ENCODE peak calls at places on chromosomes 6 and 20, in nine cellular contexts. One of them, this sample, is unnamed.

GRCh38 chr20:53677447-53678314 is 84.0 kb upstream of the ZNF217 start:
- DNase-seq in brain microvascular endothelial cell: no peak
- DNase-seq in transverse colon: peak; percentile 64
- DNase-seq in heart right ventricle: peak; percentile 38
- DNase-seq in tibial artery: peak; percentile 45
- DNase-seq in GM23338: peak; percentile 52
- DNase-seq in dorsolateral prefrontal cortex: no peak
- DNase-seq in endodermal cell: peak; percentile 71
- DNase-seq in left ventricle myocardium inferior: peak; percentile 32
- DNase-seq in this sample: no peak

GRCh38 chr6:5851261-5851757 is 155.4 kb downstream of the NRN1 start:
- DNase-seq in brain microvascular endothelial cell: peak; percentile 34
- DNase-seq in transverse colon: peak; percentile 66
- DNase-seq in heart right ventricle: peak; percentile 41
- DNase-seq in tibial artery: no peak
- DNase-seq in GM23338: peak; percentile 91
- DNase-seq in dorsolateral prefrontal cortex: peak; percentile 77
- DNase-seq in endodermal cell: peak; percentile 93
- DNase-seq in left ventricle myocardium inferior: peak; percentile 35
- DNase-seq in this sample: no peak

GRCh38 chr6:69279805-69280204 is 517.0 kb downstream of the LMBRD1 start:
- DNase-seq in brain microvascular endothelial cell: no peak
- DNase-seq in transverse colon: no peak
- DNase-seq in heart right ventricle: no peak
- DNase-seq in tibial artery: no peak
- DNase-seq in GM23338: peak; percentile 23
- DNase-seq in dorsolateral prefrontal cortex: peak; percentile 70
- DNase-seq in endodermal cell: peak; percentile 58
- DNase-seq in left ventricle myocardium inferior: peak; percentile 17
- DNase-seq in this sample: no peak

GRCh38 chr6:11762782-11763459 is 15.7 kb downstream of the ADTRP start:
- DNase-seq in brain microvascular endothelial cell: peak; percentile 31
- DNase-seq in transverse colon: no peak
- DNase-seq in heart right ventricle: no peak
- DNase-seq in tibial artery: no peak
- DNase-seq in GM23338: no peak
- DNase-seq in dorsolateral prefrontal cortex: no peak
- DNase-seq in endodermal cell: no peak
- DNase-seq in left ventricle myocardium inferior: no peak
- DNase-seq in this sample: no peak

GRCh38 chr6:147418523-147418922 is 90.0 kb upstream of the SAMD5 start:
- DNase-seq in brain microvascular endothelial cell: no peak
- DNase-seq in transverse colon: no peak
- DNase-seq in heart right ventricle: no peak
- DNase-seq in tibial artery: no peak
- DNase-seq in GM23338: no peak
- DNase-seq in dorsolateral prefrontal cortex: no peak
- DNase-seq in endodermal cell: no peak
- DNase-seq in left ventricle myocardium inferior: no peak
- DNase-seq in this sample: no peak

GRCh38 chr20:37436527-37436926 is 84.5 kb upstream of the NNAT start:
- DNase-seq in brain microvascular endothelial cell: no peak
- DNase-seq in transverse colon: no peak
- DNase-seq in heart right ventricle: no peak
- DNase-seq in tibial artery: no peak
- DNase-seq in GM23338: no peak
- DNase-seq in dorsolateral prefrontal cortex: no peak
- DNase-seq in endodermal cell: no peak
- DNase-seq in left ventricle myocardium inferior: no peak
- DNase-seq in this sample: no peak

GRCh38 chr20:2752631-2753455 is 47.6 kb downstream of the CPXM1 start:
- DNase-seq in brain microvascular endothelial cell: no peak
- DNase-seq in transverse colon: peak; percentile 38
- DNase-seq in heart right ventricle: no peak
- DNase-seq in tibial artery: no peak
- DNase-seq in GM23338: peak; percentile 91
- DNase-seq in dorsolateral prefrontal cortex: no peak
- DNase-seq in endodermal cell: peak; percentile 91
- DNase-seq in left ventricle myocardium inferior: no peak
- DNase-seq in this sample: no peak

GRCh38 chr6:109760208-109760607 is 69.1 kb downstream of the FIG4 start:
- DNase-seq in brain microvascular endothelial cell: no peak
- DNase-seq in transverse colon: no peak
- DNase-seq in heart right ventricle: no peak
- DNase-seq in tibial artery: no peak
- DNase-seq in GM23338: no peak
- DNase-seq in dorsolateral prefrontal cortex: no peak
- DNase-seq in endodermal cell: no peak
- DNase-seq in left ventricle myocardium inferior: no peak
- DNase-seq in this sample: no peak

GRCh38 chr20:62170536-62170935 is 12.3 kb upstream of the MTG2 start:
- DNase-seq in brain microvascular endothelial cell: no peak
- DNase-seq in transverse colon: no peak
- DNase-seq in heart right ventricle: no peak
- DNase-seq in tibial artery: no peak
- DNase-seq in GM23338: no peak
- DNase-seq in dorsolateral prefrontal cortex: no peak
- DNase-seq in endodermal cell: no peak
- DNase-seq in left ventricle myocardium inferior: no peak
- DNase-seq in this sample: no peak

GRCh38 chr6:85864453-85865401 is 222.0 kb upstream of the SYNCRIP start:
- DNase-seq in brain microvascular endothelial cell: no peak
- DNase-seq in transverse colon: no peak
- DNase-seq in heart right ventricle: no peak
- DNase-seq in tibial artery: no peak
- DNase-seq in GM23338: no peak
- DNase-seq in dorsolateral prefrontal cortex: peak; percentile 33
- DNase-seq in endodermal cell: no peak
- DNase-seq in left ventricle myocardium inferior: no peak
- DNase-seq in this sample: no peak

GRCh38 chr6:153790881-153791473 is 248.1 kb upstream of the OPRM1 start:
- DNase-seq in brain microvascular endothelial cell: peak; percentile 30
- DNase-seq in transverse colon: no peak
- DNase-seq in heart right ventricle: no peak
- DNase-seq in tibial artery: peak; percentile 44
- DNase-seq in GM23338: peak; percentile 68
- DNase-seq in dorsolateral prefrontal cortex: no peak
- DNase-seq in endodermal cell: peak; percentile 71
- DNase-seq in left ventricle myocardium inferior: no peak
- DNase-seq in this sample: no peak

DNA sequence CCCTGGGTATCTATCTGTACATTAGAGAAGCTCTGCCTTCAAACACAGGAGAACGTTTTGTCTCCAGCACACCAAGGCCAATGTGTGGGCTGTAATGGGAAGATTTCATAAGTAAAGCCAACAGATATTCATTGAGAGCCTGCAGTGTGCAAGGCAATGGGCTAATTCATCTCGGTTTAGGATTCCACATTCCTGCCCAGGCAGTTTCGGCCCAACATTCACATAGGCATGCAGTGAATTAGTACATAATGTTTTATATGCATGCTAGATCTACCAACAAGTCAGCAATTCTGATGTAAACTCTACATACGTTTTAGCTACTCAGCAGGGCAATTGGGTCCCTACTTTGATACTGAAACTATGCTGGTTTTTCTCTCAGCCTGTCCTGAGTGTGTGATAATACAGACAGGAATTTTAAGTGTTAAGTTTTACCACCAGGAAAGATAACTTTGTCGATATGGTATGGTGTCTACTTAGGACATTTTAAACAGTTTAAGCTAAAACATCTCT is 46.9 kb upstream of the NAA20 start:
- DNase-seq in brain microvascular endothelial cell: no peak
- DNase-seq in transverse colon: no peak
- DNase-seq in heart right ventricle: no peak
- DNase-seq in tibial artery: no peak
- DNase-seq in GM23338: no peak
- DNase-seq in dorsolateral prefrontal cortex: no peak
- DNase-seq in endodermal cell: no peak
- DNase-seq in left ventricle myocardium inferior: no peak
- DNase-seq in this sample: no peak
- H3K27ac ChIP-seq in brain microvascular endothelial cell: no peak overlapping the region
- H3K27ac ChIP-seq in transverse colon: no peak overlapping the region
- H3K27ac ChIP-seq in heart right ventricle: peak overlapping the region; percentile 32
- H3K27ac ChIP-seq in tibial artery: no peak overlapping the region
- H3K27ac ChIP-seq in GM23338: no peak overlapping the region
- H3K27ac ChIP-seq in dorsolateral prefrontal cortex: peak overlapping the region; percentile 74
- H3K27ac ChIP-seq in endodermal cell: no peak overlapping the region
- H3K27ac ChIP-seq in left ventricle myocardium inferior: peak overlapping the region; percentile 56
- H3K27ac ChIP-seq in this sample: peak overlapping the region; percentile 33

GRCh38 chr6:39189915-39190544 is 39.2 kb downstream of the KCNK5 start:
- DNase-seq in brain microvascular endothelial cell: peak; percentile 12
- DNase-seq in transverse colon: peak; percentile 72
- DNase-seq in heart right ventricle: no peak
- DNase-seq in tibial artery: peak; percentile 48
- DNase-seq in GM23338: peak; percentile 88
- DNase-seq in dorsolateral prefrontal cortex: no peak
- DNase-seq in endodermal cell: peak; percentile 92
- DNase-seq in left ventricle myocardium inferior: peak; percentile 25
- DNase-seq in this sample: no peak
- TF ChIP-seq CTCF in brain microvascular endothelial cell: peak; percentile 66
- TF ChIP-seq CTCF in transverse colon: peak; percentile 73
- TF ChIP-seq CTCF in heart right ventricle: peak; percentile 30
- TF ChIP-seq CTCF in tibial artery: no peak
- TF ChIP-seq CTCF in GM23338: peak; percentile 84
- TF ChIP-seq CTCF in dorsolateral prefrontal cortex: peak; percentile 12
- TF ChIP-seq CTCF in endodermal cell: peak; percentile 83
- TF ChIP-seq CTCF in left ventricle myocardium inferior: peak; percentile 58
- TF ChIP-seq CTCF in this sample: peak; percentile 30

GRCh38 chr6:41643899-41644269 is 5.6 kb downstream of the MDFI start:
- DNase-seq in brain microvascular endothelial cell: no peak
- DNase-seq in transverse colon: no peak
- DNase-seq in heart right ventricle: no peak
- DNase-seq in tibial artery: no peak
- DNase-seq in GM23338: no peak
- DNase-seq in dorsolateral prefrontal cortex: no peak
- DNase-seq in endodermal cell: peak; percentile 37
- DNase-seq in left ventricle myocardium inferior: no peak
- DNase-seq in this sample: no peak

GRCh38 chr6:41642960-41643898 is 5.0 kb downstream of the MDFI start:
- DNase-seq in brain microvascular endothelial cell: no peak
- DNase-seq in transverse colon: no peak
- DNase-seq in heart right ventricle: no peak
- DNase-seq in tibial artery: no peak
- DNase-seq in GM23338: no peak
- DNase-seq in dorsolateral prefrontal cortex: no peak
- DNase-seq in endodermal cell: peak; percentile 49
- DNase-seq in left ventricle myocardium inferior: no peak
- DNase-seq in this sample: no peak

GRCh38 chr6:41640436-41640835 is 2.2 kb downstream of the MDFI start:
- DNase-seq in brain microvascular endothelial cell: no peak
- DNase-seq in transverse colon: no peak
- DNase-seq in heart right ventricle: no peak
- DNase-seq in tibial artery: no peak
- DNase-seq in GM23338: no peak
- DNase-seq in dorsolateral prefrontal cortex: no peak
- DNase-seq in endodermal cell: peak; percentile 52
- DNase-seq in left ventricle myocardium inferior: no peak
- DNase-seq in this sample: no peak

GRCh38 chr6:41641352-41641925 is 3.2 kb downstream of the MDFI start:
- DNase-seq in brain microvascular endothelial cell: no peak
- DNase-seq in transverse colon: no peak
- DNase-seq in heart right ventricle: no peak
- DNase-seq in tibial artery: no peak
- DNase-seq in GM23338: no peak
- DNase-seq in dorsolateral prefrontal cortex: no peak
- DNase-seq in endodermal cell: no peak
- DNase-seq in left ventricle myocardium inferior: no peak
- DNase-seq in this sample: no peak

DNA sequence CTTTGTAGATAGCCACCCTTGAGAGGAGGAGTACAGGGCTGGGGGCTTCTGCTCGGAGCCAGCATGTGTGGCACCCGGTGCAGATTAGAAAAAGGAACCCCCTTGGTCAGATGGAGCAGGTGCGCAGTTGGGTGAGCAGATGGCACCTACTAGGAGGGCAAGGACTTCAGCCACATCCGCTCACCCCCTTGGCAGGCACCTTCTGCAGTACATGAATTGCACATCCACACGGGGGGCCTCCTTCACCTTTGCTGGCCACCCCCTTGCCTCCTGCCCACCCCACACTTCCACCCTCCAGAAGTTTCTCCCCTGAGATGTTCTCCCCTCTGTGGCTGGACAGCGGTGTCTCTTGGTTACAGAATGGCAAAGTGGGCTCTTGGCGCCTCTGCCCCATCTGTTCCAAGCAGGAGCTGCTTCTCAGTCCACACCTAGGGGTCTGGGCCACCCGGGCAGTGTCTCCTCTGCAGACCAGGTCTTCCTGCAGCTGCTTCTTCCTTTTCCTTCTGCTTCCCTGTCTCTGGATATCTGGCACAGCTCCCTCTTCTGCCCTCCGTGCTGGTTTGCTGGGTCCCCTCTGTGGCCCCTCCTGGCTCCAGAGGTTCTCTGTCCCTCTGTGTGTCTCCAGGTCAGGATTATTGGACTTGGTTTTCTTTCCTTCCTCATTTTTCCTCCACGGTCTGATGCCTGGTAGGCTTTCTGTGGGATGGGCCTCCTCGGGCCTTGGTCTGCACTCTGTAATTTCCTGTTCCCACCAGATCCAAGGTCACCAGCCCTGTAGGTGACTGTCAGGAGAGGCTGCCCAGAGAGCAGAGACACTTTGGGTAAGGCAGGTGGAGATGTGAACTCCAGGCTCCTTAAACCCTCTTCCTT is 4.1 kb downstream of the MDFI start:
- DNase-seq in brain microvascular endothelial cell: no peak
- DNase-seq in transverse colon: no peak
- DNase-seq in heart right ventricle: no peak
- DNase-seq in tibial artery: no peak
- DNase-seq in GM23338: no peak
- DNase-seq in dorsolateral prefrontal cortex: no peak
- DNase-seq in endodermal cell: no peak
- DNase-seq in left ventricle myocardium inferior: no peak
- DNase-seq in this sample: no peak
- H3K27ac ChIP-seq in brain microvascular endothelial cell: no peak overlapping the region
- H3K27ac ChIP-seq in transverse colon: no peak overlapping the region
- H3K27ac ChIP-seq in heart right ventricle: no peak overlapping the region
- H3K27ac ChIP-seq in tibial artery: no peak overlapping the region
- H3K27ac ChIP-seq in GM23338: no peak overlapping the region
- H3K27ac ChIP-seq in dorsolateral prefrontal cortex: no peak overlapping the region
- H3K27ac ChIP-seq in endodermal cell: no peak overlapping the region
- H3K27ac ChIP-seq in left ventricle myocardium inferior: no peak overlapping the region
- H3K27ac ChIP-seq in this sample: no peak overlapping the region

DNA sequence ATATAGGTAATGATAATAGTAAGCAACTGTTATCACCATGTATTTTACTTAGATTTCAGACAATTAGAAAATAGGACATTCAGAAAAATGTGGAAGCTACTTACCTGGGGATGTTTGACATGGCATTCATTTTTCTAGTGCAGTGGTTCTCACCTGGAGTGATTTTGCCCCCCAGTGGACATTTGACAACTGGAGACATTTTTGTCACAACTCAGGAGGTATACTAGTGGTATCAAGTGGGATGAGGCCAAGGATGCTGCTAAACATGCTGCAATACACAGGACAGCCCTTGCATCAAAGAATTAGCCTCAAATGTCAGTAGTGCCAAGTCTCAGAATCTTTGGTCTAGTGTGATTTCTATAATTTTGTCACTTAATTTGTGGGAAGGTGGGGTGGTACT is 36.1 kb downstream of the NUS1 start:
- DNase-seq in brain microvascular endothelial cell: no peak
- DNase-seq in transverse colon: no peak
- DNase-seq in heart right ventricle: no peak
- DNase-seq in tibial artery: no peak
- DNase-seq in GM23338: peak; percentile 28
- DNase-seq in dorsolateral prefrontal cortex: no peak
- DNase-seq in endodermal cell: no peak
- DNase-seq in left ventricle myocardium inferior: no peak
- DNase-seq in this sample: no peak
- TF ChIP-seq CTCF in brain microvascular endothelial cell: peak; percentile 19
- TF ChIP-seq CTCF in transverse colon: no peak
- TF ChIP-seq CTCF in heart right ventricle: no peak
- TF ChIP-seq CTCF in tibial artery: no peak
- TF ChIP-seq CTCF in GM23338: peak; percentile 27
- TF ChIP-seq CTCF in dorsolateral prefrontal cortex: no peak
- TF ChIP-seq CTCF in endodermal cell: peak; percentile 47
- TF ChIP-seq CTCF in left ventricle myocardium inferior: no peak
- TF ChIP-seq CTCF in this sample: peak; percentile 9

This sample was measured in psoas muscle.